ENCODE peak calls at places on chromosome 14, in six cellular contexts. F, T, H, Y, S and Z are unnamed samples.

GRCh38 chr14:66074546-66074945 is 411.6 kb upstream of the CCDC196 start:
- DNase-seq in F (no peak), T (no peak), H (no peak), Y (no peak), S (no peak), Z (no peak)

GRCh38 chr14:92978229-92979021 is 55.5 kb downstream of the CHGA start:
- DNase-seq in F (no peak), T (no peak), H (no peak), Y (peak), S (no peak), Z (no peak)

GRCh38 chr14:80356413-80356812 is 145.1 kb upstream of the DIO2 start:
- DNase-seq in F (peak), T (peak), H (no peak), Y (no peak), S (no peak), Z (peak)

GRCh38 chr14:96086032-96086431 is 46.9 kb downstream of the C14orf132 start:
- DNase-seq in F (peak), T (peak), H (peak), Y (no peak), S (no peak), Z (peak)

GRCh38 chr14:63248211-63248610 is 44.0 kb downstream of the RHOJ start:
- DNase-seq in F (no peak), T (peak), H (no peak), Y (no peak), S (no peak), Z (peak)

GRCh38 chr14:101191086-101191881 is 287.8 kb upstream of the RTL1 start:
- DNase-seq in F (no peak), T (no peak), H (no peak), Y (no peak), S (peak), Z (no peak)

GRCh38 chr14:94116701-94117100 is 6.2 kb downstream of the IFI27 start:
- DNase-seq in F (no peak), T (no peak), H (no peak), Y (no peak), S (no peak), Z (no peak)

GRCh38 chr14:22510527-22511110 is 78.4 kb downstream of the DAD1 start:
- DNase-seq in F (peak), T (peak), H (no peak), Y (no peak), S (no peak), Z (peak)

GRCh38 chr14:35355981-35356839 is 48.3 kb downstream of the NFKBIA start:
- DNase-seq in F (peak), T (peak), H (peak), Y (no peak), S (peak), Z (peak)

GRCh38 chr14:24132061-24132685 is 1.7 kb downstream of the FITM1 start:
- DNase-seq in F (no peak), T (no peak), H (no peak), Y (no peak), S (no peak), Z (no peak)

GRCh38 chr14:94571395-94571794 is 9.8 kb upstream of the SERPINA5 start:
- DNase-seq in F (no peak), T (peak), H (no peak), Y (no peak), S (no peak), Z (peak)

GRCh38 chr14:22268875-22269274 is 320.1 kb downstream of the DAD1 start:
- DNase-seq in F (peak), T (peak), H (peak), Y (no peak), S (no peak), Z (peak)

GRCh38 chr14:103074699-103075341 is 9.2 kb upstream of the LBHD2 start:
- DNase-seq in F (no peak), T (peak), H (no peak), Y (peak), S (peak), Z (no peak)
- H3K4me3 ChIP-seq in F (peak), T (peak), H (peak), Y (peak), S (peak), Z (peak)

GRCh38 chr14:86708846-86709339 is 1178.9 kb downstream of the FLRT2 start:
- DNase-seq in F (peak), T (no peak), H (no peak), Y (no peak), S (no peak), Z (no peak)
- H3K4me3 ChIP-seq in F (no peak), T (no peak), H (no peak), Y (no peak), S (no peak), Z (no peak)

GRCh38 chr14:90893028-90893427 is 76.8 kb upstream of the TTC7B start:
- DNase-seq in F (no peak), T (no peak), H (no peak), Y (no peak), S (no peak), Z (no peak)

GRCh38 chr14:90893510-90893909 is 77.3 kb upstream of the TTC7B start:
- DNase-seq in F (no peak), T (no peak), H (no peak), Y (no peak), S (no peak), Z (no peak)

GRCh38 chr14:90897022-90897421 is 80.8 kb upstream of the TTC7B start:
- DNase-seq in F (no peak), T (no peak), H (no peak), Y (no peak), S (no peak), Z (no peak)

GRCh38 chr14:90891326-90891725 is 75.1 kb upstream of the TTC7B start:
- DNase-seq in F (no peak), T (no peak), H (no peak), Y (no peak), S (no peak), Z (no peak)

GRCh38 chr14:90894241-90894640 is 78.0 kb upstream of the TTC7B start:
- DNase-seq in F (no peak), T (no peak), H (no peak), Y (no peak), S (no peak), Z (no peak)
- H3K4me3 ChIP-seq in F (no peak), T (no peak), H (no peak), Y (no peak), S (no peak), Z (no peak)

GRCh38 chr14:49904270-49904669 is 11.4 kb downstream of the ARF6 start:
- DNase-seq in F (no peak), T (no peak), H (no peak), Y (no peak), S (no peak), Z (no peak)

GRCh38 chr14:49907186-49907585 is 14.3 kb downstream of the ARF6 start:
- DNase-seq in F (no peak), T (no peak), H (peak), Y (no peak), S (peak), Z (no peak)

GRCh38 chr14:49909016-49909415 is 16.1 kb downstream of the ARF6 start:
- DNase-seq in F (no peak), T (no peak), H (no peak), Y (no peak), S (no peak), Z (no peak)

DNA sequence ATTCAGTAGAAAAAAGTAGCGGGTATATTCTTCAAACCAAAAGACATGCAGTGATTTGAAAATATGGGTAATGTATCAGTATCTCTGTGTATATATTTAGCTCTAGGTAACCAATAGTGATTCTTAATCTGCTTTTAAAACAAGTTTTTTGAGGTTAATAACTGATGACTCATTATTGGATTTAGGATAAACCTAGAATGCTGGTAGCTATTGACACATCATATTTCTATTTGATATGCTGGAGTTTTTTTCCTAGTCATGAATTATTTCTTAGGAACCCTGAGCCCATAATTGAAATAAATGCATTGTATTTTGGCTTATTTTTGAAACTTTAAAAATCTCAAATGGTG is 15.5 kb downstream of the ARF6 start:
- DNase-seq in F (no peak), T (peak), H (peak), Y (no peak), S (no peak), Z (no peak)
- H3K4me3 ChIP-seq in F (no peak), T (peak), H (no peak), Y (no peak), S (no peak), Z (no peak)